ENCODE peak calls at places on chromosomes 11 and 22, in nine cellular contexts. E, Z, B, S, C, N, X, I and H are unnamed samples.

GRCh38 chr22:46639843-46640242 is 19.7 kb downstream of the GRAMD4 start:
- DNase-seq in C (no peak), I (no peak), Z (no peak), E (no peak), N (no peak), X (no peak), B (no peak), S (no peak), H (no peak)

GRCh38 chr11:3109921-3110706 is 52.9 kb upstream of the CARS1 start:
- DNase-seq in S (peak; percentile 46), X (no peak), B (peak; percentile 23), Z (peak; percentile 29), N (peak; percentile 39), E (peak; percentile 42), C (peak; percentile 55), I (peak; percentile 51), H (peak; percentile 83)

GRCh38 chr11:113562576-113562975 is 87.4 kb upstream of the DRD2 start:
- DNase-seq in I (no peak), B (no peak), N (no peak), Z (no peak), X (no peak), C (no peak), S (no peak), E (no peak), H (no peak)

GRCh38 chr22:35451602-35452001 is 51.7 kb downstream of the MCM5 start:
- DNase-seq in E (no peak), S (no peak), Z (no peak), X (no peak), I (no peak), N (no peak), C (no peak), B (no peak), H (no peak)

GRCh38 chr11:66579017-66579606 is 10.7 kb upstream of the CTSF start:
- DNase-seq in S (peak; percentile 81), I (peak; percentile 81), X (peak; percentile 72), E (peak; percentile 84), N (peak; percentile 72), B (peak; percentile 72), Z (peak; percentile 72), C (peak; percentile 75), H (peak; percentile 87)

GRCh38 chr11:103326070-103326794 is 217.0 kb downstream of the DYNC2H1 start:
- DNase-seq in N (peak; percentile 81), Z (peak; percentile 20), C (peak; percentile 62), E (peak; percentile 12), S (no peak), B (peak; percentile 57), X (peak; percentile 23), I (peak; percentile 78), H (peak; percentile 78)

GRCh38 chr11:126598344-126599092 is 243.0 kb downstream of the ST3GAL4 start:
- DNase-seq in B (no peak), S (no peak), I (no peak), X (no peak), E (no peak), N (no peak), Z (no peak), C (no peak), H (no peak)

GRCh38 chr11:69652999-69653398 is 12.0 kb downstream of the CCND1 start:
- DNase-seq in Z (no peak), E (no peak), X (no peak), C (no peak), I (no peak), N (no peak), S (no peak), B (no peak), H (peak; percentile 34)

GRCh38 chr11:58178444-58178843 is 10.4 kb upstream of the OR9Q2 start:
- DNase-seq in B (no peak), C (no peak), S (no peak), N (no peak), E (no peak), I (no peak), X (no peak), Z (no peak), H (no peak)

GRCh38 chr11:90219438-90219837 is 3.4 kb downstream of the CHORDC1 start:
- DNase-seq in X (no peak), B (no peak), C (no peak), N (no peak), E (no peak), Z (no peak), I (no peak), S (no peak), H (no peak)

GRCh38 chr11:1012740-1013627 is 23.5 kb downstream of the MUC6 start:
- DNase-seq in C (no peak), I (no peak), E (no peak), Z (no peak), B (no peak), X (no peak), N (no peak), S (no peak), H (no peak)

GRCh38 chr11:77886401-77886800 is 65.5 kb downstream of the AAMDC start:
- DNase-seq in C (no peak), B (no peak), Z (no peak), N (no peak), E (no peak), X (no peak), I (no peak), S (no peak), H (no peak)